ENCODE peak calls at places on chromosomes 5 and 9, in nine cellular contexts. One of them, this sample, is unnamed.

GRCh38 chr5:39249560-39250274 is 30.4 kb upstream of the FYB1 start:
- DNase-seq in lower lobe of right lung: no peak
- DNase-seq in neural progenitor cell: no peak
- DNase-seq in cardiac muscle cell: no peak
- DNase-seq in astrocyte: no peak
- DNase-seq in BE2C: no peak
- DNase-seq in IMR-90: no peak
- DNase-seq in mammary epithelial cell: peak; percentile 40
- DNase-seq in adrenal gland: no peak
- DNase-seq in this sample: no peak

GRCh38 chr9:97411789-97412627 is at the start of gene TDRD7:
- DNase-seq in neural progenitor cell: peak; percentile 86
- DNase-seq in astrocyte: peak; percentile 17
- DNase-seq in cardiac muscle cell: peak; percentile 89
- DNase-seq in adrenal gland: peak; percentile 82
- DNase-seq in BE2C: peak; percentile 87
- DNase-seq in mammary epithelial cell: peak; percentile 63
- DNase-seq in IMR-90: peak; percentile 75
- DNase-seq in lower lobe of right lung: peak; percentile 92
- DNase-seq in this sample: peak; percentile 96

GRCh38 chr5:96936431-96937221 is 746 bp downstream of the LNPEP start:
- DNase-seq in adrenal gland: peak; percentile 49
- DNase-seq in cardiac muscle cell: peak; percentile 58
- DNase-seq in BE2C: peak; percentile 50
- DNase-seq in astrocyte: no peak
- DNase-seq in mammary epithelial cell: peak; percentile 32
- DNase-seq in IMR-90: peak; percentile 31
- DNase-seq in neural progenitor cell: peak; percentile 60
- DNase-seq in lower lobe of right lung: peak; percentile 65
- DNase-seq in this sample: peak; percentile 50

GRCh38 chr5:6354848-6355247 is 23.5 kb downstream of the MED10 start:
- DNase-seq in neural progenitor cell: no peak
- DNase-seq in astrocyte: no peak
- DNase-seq in mammary epithelial cell: no peak
- DNase-seq in BE2C: no peak
- DNase-seq in cardiac muscle cell: no peak
- DNase-seq in lower lobe of right lung: no peak
- DNase-seq in adrenal gland: no peak
- DNase-seq in IMR-90: no peak
- DNase-seq in this sample: no peak

GRCh38 chr5:176901260-176902101 is 2.3 kb upstream of the HK3 start:
- DNase-seq in adrenal gland: no peak
- DNase-seq in neural progenitor cell: no peak
- DNase-seq in mammary epithelial cell: no peak
- DNase-seq in IMR-90: peak; percentile 15
- DNase-seq in astrocyte: no peak
- DNase-seq in cardiac muscle cell: no peak
- DNase-seq in lower lobe of right lung: no peak
- DNase-seq in BE2C: no peak
- DNase-seq in this sample: no peak

GRCh38 chr5:59174248-59174844 is 591.5 kb downstream of the RAB3C start:
- DNase-seq in BE2C: peak; percentile 54
- DNase-seq in lower lobe of right lung: no peak
- DNase-seq in astrocyte: peak; percentile 48
- DNase-seq in mammary epithelial cell: peak; percentile 35
- DNase-seq in cardiac muscle cell: peak; percentile 70
- DNase-seq in neural progenitor cell: peak; percentile 64
- DNase-seq in adrenal gland: peak; percentile 18
- DNase-seq in IMR-90: peak; percentile 87
- DNase-seq in this sample: peak; percentile 20

GRCh38 chr9:8337834-8338233 is 538.3 kb upstream of the DMAC1 start:
- DNase-seq in IMR-90: no peak
- DNase-seq in astrocyte: no peak
- DNase-seq in BE2C: no peak
- DNase-seq in adrenal gland: no peak
- DNase-seq in lower lobe of right lung: no peak
- DNase-seq in mammary epithelial cell: no peak
- DNase-seq in cardiac muscle cell: no peak
- DNase-seq in neural progenitor cell: peak; percentile 12
- DNase-seq in this sample: no peak

GRCh38 chr9:72856985-72857631 is 95.7 kb downstream of the ALDH1A1 start:
- DNase-seq in cardiac muscle cell: peak; percentile 55
- DNase-seq in IMR-90: peak; percentile 56
- DNase-seq in astrocyte: peak; percentile 33
- DNase-seq in BE2C: no peak
- DNase-seq in neural progenitor cell: peak; percentile 46
- DNase-seq in mammary epithelial cell: peak; percentile 49
- DNase-seq in adrenal gland: peak; percentile 20
- DNase-seq in lower lobe of right lung: no peak
- DNase-seq in this sample: no peak

GRCh38 chr9:122816163-122816867 is 12.1 kb downstream of the PDCL start:
- DNase-seq in lower lobe of right lung: peak; percentile 60
- DNase-seq in neural progenitor cell: no peak
- DNase-seq in BE2C: peak; percentile 26
- DNase-seq in adrenal gland: peak; percentile 32
- DNase-seq in astrocyte: no peak
- DNase-seq in IMR-90: no peak
- DNase-seq in mammary epithelial cell: no peak
- DNase-seq in cardiac muscle cell: no peak
- DNase-seq in this sample: peak; percentile 62

GRCh38 chr5:148769941-148770340 is 56.5 kb upstream of the ADRB2 start:
- DNase-seq in adrenal gland: no peak
- DNase-seq in BE2C: no peak
- DNase-seq in lower lobe of right lung: no peak
- DNase-seq in cardiac muscle cell: no peak
- DNase-seq in IMR-90: no peak
- DNase-seq in neural progenitor cell: no peak
- DNase-seq in mammary epithelial cell: peak; percentile 30
- DNase-seq in astrocyte: no peak
- DNase-seq in this sample: no peak

GRCh38 chr5:148765061-148765460 is 61.4 kb upstream of the ADRB2 start:
- DNase-seq in adrenal gland: no peak
- DNase-seq in cardiac muscle cell: no peak
- DNase-seq in BE2C: no peak
- DNase-seq in neural progenitor cell: no peak
- DNase-seq in IMR-90: no peak
- DNase-seq in lower lobe of right lung: no peak
- DNase-seq in mammary epithelial cell: no peak
- DNase-seq in astrocyte: no peak
- DNase-seq in this sample: no peak

DNA sequence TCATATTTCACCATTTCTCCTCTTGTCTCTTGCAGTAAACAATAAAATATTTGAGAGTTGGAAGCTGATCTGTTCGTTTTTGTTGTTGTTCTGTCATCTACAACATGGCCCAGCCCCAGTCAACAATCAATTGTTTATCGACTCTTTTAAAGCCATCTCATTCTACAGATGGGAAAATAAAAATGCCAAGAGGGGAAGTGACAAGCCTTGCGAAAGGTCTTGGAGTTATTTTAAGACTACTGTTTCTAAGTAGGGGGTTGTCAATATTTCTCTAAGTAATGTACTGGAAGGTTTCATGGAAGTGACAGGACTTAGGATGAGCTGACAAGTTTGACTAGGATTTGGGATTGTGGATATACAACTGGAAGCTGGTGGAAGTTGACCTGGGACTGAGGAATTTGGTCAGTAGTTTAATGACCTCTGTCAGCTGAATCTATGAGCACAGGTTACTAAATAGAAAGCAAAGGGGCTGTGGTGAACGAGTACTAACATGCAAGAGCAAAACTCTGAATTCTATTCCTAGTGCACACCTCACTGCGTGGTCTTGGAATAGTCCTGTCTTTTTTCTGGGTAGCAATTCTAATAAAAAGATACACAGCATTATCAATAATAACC is 57.5 kb upstream of the ADRB2 start:
- DNase-seq in adrenal gland: no peak
- DNase-seq in BE2C: no peak
- DNase-seq in IMR-90: no peak
- DNase-seq in neural progenitor cell: no peak
- DNase-seq in lower lobe of right lung: no peak
- DNase-seq in mammary epithelial cell: no peak
- DNase-seq in astrocyte: no peak
- DNase-seq in cardiac muscle cell: peak; percentile 2
- DNase-seq in this sample: no peak
- H3K9me3 ChIP-seq in adrenal gland: no peaks in the 10 kb centered on the region
- H3K9me3 ChIP-seq in BE2C: no peaks in the 10 kb centered on the region
- H3K9me3 ChIP-seq in IMR-90: no peaks in the 10 kb centered on the region
- H3K9me3 ChIP-seq in neural progenitor cell: no peaks in the 10 kb centered on the region
- H3K9me3 ChIP-seq in lower lobe of right lung: no peaks in the 10 kb centered on the region
- H3K9me3 ChIP-seq in mammary epithelial cell: no peaks in the 10 kb centered on the region
- H3K9me3 ChIP-seq in astrocyte: no peaks in the 10 kb centered on the region
- H3K9me3 ChIP-seq in cardiac muscle cell: no peaks in the 10 kb centered on the region
- H3K9me3 ChIP-seq in this sample: no peaks in the 10 kb centered on the region

GRCh38 chr5:34543687-34544086 is 112.4 kb upstream of the RAI14 start:
- DNase-seq in cardiac muscle cell: no peak
- DNase-seq in mammary epithelial cell: no peak
- DNase-seq in BE2C: no peak
- DNase-seq in astrocyte: no peak
- DNase-seq in neural progenitor cell: no peak
- DNase-seq in lower lobe of right lung: no peak
- DNase-seq in adrenal gland: no peak
- DNase-seq in IMR-90: no peak
- DNase-seq in this sample: no peak
- H3K9me3 ChIP-seq in cardiac muscle cell: no peaks in the 10 kb centered on the region
- H3K9me3 ChIP-seq in mammary epithelial cell: no peaks in the 10 kb centered on the region
- H3K9me3 ChIP-seq in BE2C: no peaks in the 10 kb centered on the region
- H3K9me3 ChIP-seq in astrocyte: peaks cover 7% of the 10 kb centered on the region
- H3K9me3 ChIP-seq in neural progenitor cell: no peaks in the 10 kb centered on the region
- H3K9me3 ChIP-seq in lower lobe of right lung: no peaks in the 10 kb centered on the region
- H3K9me3 ChIP-seq in adrenal gland: no peaks in the 10 kb centered on the region
- H3K9me3 ChIP-seq in IMR-90: peaks cover 9% of the 10 kb centered on the region
- H3K9me3 ChIP-seq in this sample: peaks cover 22% of the 10 kb centered on the region

GRCh38 chr9:129511320-129511900 is 109.5 kb downstream of the C9orf50 start:
- DNase-seq in cardiac muscle cell: no peak
- DNase-seq in mammary epithelial cell: no peak
- DNase-seq in lower lobe of right lung: no peak
- DNase-seq in adrenal gland: no peak
- DNase-seq in BE2C: no peak
- DNase-seq in neural progenitor cell: no peak
- DNase-seq in IMR-90: no peak
- DNase-seq in astrocyte: no peak
- DNase-seq in this sample: no peak
- H3K9me3 ChIP-seq in cardiac muscle cell: no peaks in the 10 kb centered on the region
- H3K9me3 ChIP-seq in mammary epithelial cell: peaks cover 16% of the 10 kb centered on the region
- H3K9me3 ChIP-seq in lower lobe of right lung: peaks cover 8% of the 10 kb centered on the region
- H3K9me3 ChIP-seq in adrenal gland: no peaks in the 10 kb centered on the region
- H3K9me3 ChIP-seq in BE2C: peaks cover 2% of the 10 kb centered on the region
- H3K9me3 ChIP-seq in neural progenitor cell: peaks cover 5% of the 10 kb centered on the region
- H3K9me3 ChIP-seq in IMR-90: peaks cover 47% of the 10 kb centered on the region
- H3K9me3 ChIP-seq in astrocyte: peaks cover 30% of the 10 kb centered on the region
- H3K9me3 ChIP-seq in this sample: no peaks in the 10 kb centered on the region

GRCh38 chr5:103079796-103080195 is 40.1 kb downstream of the GIN1 start:
- DNase-seq in neural progenitor cell: no peak
- DNase-seq in cardiac muscle cell: no peak
- DNase-seq in BE2C: no peak
- DNase-seq in adrenal gland: no peak
- DNase-seq in mammary epithelial cell: no peak
- DNase-seq in IMR-90: no peak
- DNase-seq in lower lobe of right lung: no peak
- DNase-seq in astrocyte: no peak
- DNase-seq in this sample: no peak
- H3K9me3 ChIP-seq in neural progenitor cell: peaks cover 8% of the 10 kb centered on the region
- H3K9me3 ChIP-seq in cardiac muscle cell: no peaks in the 10 kb centered on the region
- H3K9me3 ChIP-seq in BE2C: no peaks in the 10 kb centered on the region
- H3K9me3 ChIP-seq in adrenal gland: no peaks in the 10 kb centered on the region
- H3K9me3 ChIP-seq in mammary epithelial cell: peaks cover 8% of the 10 kb centered on the region
- H3K9me3 ChIP-seq in IMR-90: peaks cover 15% of the 10 kb centered on the region
- H3K9me3 ChIP-seq in lower lobe of right lung: peaks cover 72% of the 10 kb centered on the region
- H3K9me3 ChIP-seq in astrocyte: peaks cover 6% of the 10 kb centered on the region
- H3K9me3 ChIP-seq in this sample: peaks cover 65% of the 10 kb centered on the region

GRCh38 chr5:110288766-110289165 is 437.7 kb downstream of the TMEM232 start:
- DNase-seq in neural progenitor cell: no peak
- DNase-seq in IMR-90: no peak
- DNase-seq in cardiac muscle cell: no peak
- DNase-seq in adrenal gland: no peak
- DNase-seq in mammary epithelial cell: peak; percentile 15
- DNase-seq in astrocyte: peak; percentile 83
- DNase-seq in BE2C: no peak
- DNase-seq in lower lobe of right lung: no peak
- DNase-seq in this sample: no peak
- H3K9me3 ChIP-seq in neural progenitor cell: peaks cover 8% of the 10 kb centered on the region
- H3K9me3 ChIP-seq in IMR-90: peaks cover 18% of the 10 kb centered on the region
- H3K9me3 ChIP-seq in cardiac muscle cell: no peaks in the 10 kb centered on the region
- H3K9me3 ChIP-seq in adrenal gland: no peaks in the 10 kb centered on the region
- H3K9me3 ChIP-seq in mammary epithelial cell: no peaks in the 10 kb centered on the region
- H3K9me3 ChIP-seq in astrocyte: no peaks in the 10 kb centered on the region
- H3K9me3 ChIP-seq in BE2C: no peaks in the 10 kb centered on the region
- H3K9me3 ChIP-seq in lower lobe of right lung: no peaks in the 10 kb centered on the region
- H3K9me3 ChIP-seq in this sample: peaks cover 9% of the 10 kb centered on the region

GRCh38 chr5:140791111-140791510 is 3.5 kb upstream of the PCDHA2 start:
- DNase-seq in mammary epithelial cell: no peak
- DNase-seq in BE2C: no peak
- DNase-seq in astrocyte: no peak
- DNase-seq in neural progenitor cell: no peak
- DNase-seq in lower lobe of right lung: no peak
- DNase-seq in adrenal gland: no peak
- DNase-seq in IMR-90: no peak
- DNase-seq in cardiac muscle cell: no peak
- DNase-seq in this sample: no peak
- H3K9me3 ChIP-seq in mammary epithelial cell: peaks cover 34% of the 10 kb centered on the region
- H3K9me3 ChIP-seq in BE2C: no peaks in the 10 kb centered on the region
- H3K9me3 ChIP-seq in astrocyte: peaks cover 17% of the 10 kb centered on the region
- H3K9me3 ChIP-seq in neural progenitor cell: peaks cover 12% of the 10 kb centered on the region
- H3K9me3 ChIP-seq in lower lobe of right lung: peaks cover 42% of the 10 kb centered on the region
- H3K9me3 ChIP-seq in adrenal gland: no peaks in the 10 kb centered on the region
- H3K9me3 ChIP-seq in IMR-90: peaks cover 27% of the 10 kb centered on the region
- H3K9me3 ChIP-seq in cardiac muscle cell: no peaks in the 10 kb centered on the region
- H3K9me3 ChIP-seq in this sample: peaks cover 70% of the 10 kb centered on the region

GRCh38 chr9:94128580-94128979 is 44.3 kb downstream of the PTPDC1 start:
- DNase-seq in neural progenitor cell: no peak
- DNase-seq in astrocyte: no peak
- DNase-seq in cardiac muscle cell: no peak
- DNase-seq in mammary epithelial cell: no peak
- DNase-seq in adrenal gland: no peak
- DNase-seq in lower lobe of right lung: no peak
- DNase-seq in IMR-90: no peak
- DNase-seq in BE2C: no peak
- DNase-seq in this sample: no peak
- H3K9me3 ChIP-seq in neural progenitor cell: no peaks in the 10 kb centered on the region
- H3K9me3 ChIP-seq in astrocyte: peaks cover 12% of the 10 kb centered on the region
- H3K9me3 ChIP-seq in cardiac muscle cell: no peaks in the 10 kb centered on the region
- H3K9me3 ChIP-seq in mammary epithelial cell: peaks cover 25% of the 10 kb centered on the region
- H3K9me3 ChIP-seq in adrenal gland: no peaks in the 10 kb centered on the region
- H3K9me3 ChIP-seq in lower lobe of right lung: peaks cover 23% of the 10 kb centered on the region
- H3K9me3 ChIP-seq in IMR-90: peaks cover 12% of the 10 kb centered on the region
- H3K9me3 ChIP-seq in BE2C: no peaks in the 10 kb centered on the region
- H3K9me3 ChIP-seq in this sample: peaks cover 29% of the 10 kb centered on the region

This sample was measured in heart left ventricle.